ENCODE peak calls at places on chromosomes 7 and 10, in four cellular contexts. One of them, this sample, is unnamed.

GRCh38 chr10:49488056-49488455 is 50.9 kb downstream of the ERCC6 start:
- DNase-seq in fibroblast of mammary gland: no peak
- DNase-seq in thoracic aorta: no peak
- DNase-seq in CD8-positive, alpha-beta T cell: no peak
- DNase-seq in this sample: no peak

GRCh38 chr10:33005322-33006282 is 47.6 kb upstream of the ITGB1 start:
- DNase-seq in CD8-positive, alpha-beta T cell: no peak
- DNase-seq in thoracic aorta: peak; percentile 40
- DNase-seq in fibroblast of mammary gland: peak; percentile 99
- DNase-seq in this sample: peak; percentile 80

GRCh38 chr7:70238171-70238575 is 639.9 kb downstream of the AUTS2 start:
- DNase-seq in CD8-positive, alpha-beta T cell: no peak
- DNase-seq in thoracic aorta: no peak
- DNase-seq in fibroblast of mammary gland: no peak
- DNase-seq in this sample: no peak

GRCh38 chr7:30594055-30594539 is 581 bp upstream of the GARS1 start:
- DNase-seq in fibroblast of mammary gland: peak; percentile 36
- DNase-seq in CD8-positive, alpha-beta T cell: peak; percentile 2
- DNase-seq in thoracic aorta: no peak
- DNase-seq in this sample: no peak

GRCh38 chr7:20329389-20330175 is 1.1 kb upstream of the ITGB8 start:
- DNase-seq in CD8-positive, alpha-beta T cell: no peak
- DNase-seq in fibroblast of mammary gland: peak; percentile 65
- DNase-seq in thoracic aorta: no peak
- DNase-seq in this sample: no peak

GRCh38 chr10:42680267-42680666 is 41.9 kb upstream of the ZNF33B start:
- DNase-seq in CD8-positive, alpha-beta T cell: no peak
- DNase-seq in thoracic aorta: no peak
- DNase-seq in fibroblast of mammary gland: no peak
- DNase-seq in this sample: no peak

GRCh38 chr10:19628767-19629443 is 187.3 kb upstream of the PLXDC2 start:
- DNase-seq in fibroblast of mammary gland: peak; percentile 28
- DNase-seq in thoracic aorta: no peak
- DNase-seq in CD8-positive, alpha-beta T cell: no peak
- DNase-seq in this sample: no peak

GRCh38 chr10:102133373-102134195 is 744 bp downstream of the PPRC1 start:
- DNase-seq in thoracic aorta: peak; percentile 50
- DNase-seq in CD8-positive, alpha-beta T cell: no peak
- DNase-seq in fibroblast of mammary gland: peak; percentile 74
- DNase-seq in this sample: no peak

GRCh38 chr10:97566338-97566986 is 6.1 kb upstream of the ANKRD2 start:
- DNase-seq in fibroblast of mammary gland: no peak
- DNase-seq in thoracic aorta: no peak
- DNase-seq in CD8-positive, alpha-beta T cell: no peak
- DNase-seq in this sample: no peak

GRCh38 chr7:121385800-121386179 is 10.3 kb downstream of the FAM3C start:
- DNase-seq in thoracic aorta: no peak
- DNase-seq in CD8-positive, alpha-beta T cell: no peak
- DNase-seq in fibroblast of mammary gland: no peak
- DNase-seq in this sample: no peak

GRCh38 chr10:27628631-27629030 is 117.0 kb downstream of the MKX start:
- DNase-seq in thoracic aorta: no peak
- DNase-seq in fibroblast of mammary gland: peak; percentile 47
- DNase-seq in CD8-positive, alpha-beta T cell: no peak
- DNase-seq in this sample: no peak
- TF ChIP-seq CTCF in thoracic aorta: no peak
- TF ChIP-seq CTCF in fibroblast of mammary gland: no peak
- TF ChIP-seq CTCF in CD8-positive, alpha-beta T cell: no peak
- TF ChIP-seq CTCF in this sample: no peak

GRCh38 chr7:67438174-67438837 is 441.7 kb downstream of the TYW1 start:
- DNase-seq in CD8-positive, alpha-beta T cell: no peak
- DNase-seq in thoracic aorta: no peak
- DNase-seq in fibroblast of mammary gland: no peak
- DNase-seq in this sample: no peak
- TF ChIP-seq CTCF in CD8-positive, alpha-beta T cell: no peak
- TF ChIP-seq CTCF in thoracic aorta: no peak
- TF ChIP-seq CTCF in fibroblast of mammary gland: no peak
- TF ChIP-seq CTCF in this sample: no peak

GRCh38 chr10:128855656-128856428 is 611.2 kb upstream of the MGMT start:
- DNase-seq in CD8-positive, alpha-beta T cell: no peak
- DNase-seq in thoracic aorta: no peak
- DNase-seq in fibroblast of mammary gland: no peak
- DNase-seq in this sample: no peak

GRCh38 chr10:128860574-128860973 is 606.5 kb upstream of the MGMT start:
- DNase-seq in thoracic aorta: no peak
- DNase-seq in fibroblast of mammary gland: no peak
- DNase-seq in CD8-positive, alpha-beta T cell: no peak
- DNase-seq in this sample: no peak

GRCh38 chr10:128861018-128861565 is 605.9 kb upstream of the MGMT start:
- DNase-seq in fibroblast of mammary gland: no peak
- DNase-seq in CD8-positive, alpha-beta T cell: no peak
- DNase-seq in thoracic aorta: no peak
- DNase-seq in this sample: no peak

GRCh38 chr10:128863411-128863810 is 603.6 kb upstream of the MGMT start:
- DNase-seq in fibroblast of mammary gland: no peak
- DNase-seq in thoracic aorta: no peak
- DNase-seq in CD8-positive, alpha-beta T cell: no peak
- DNase-seq in this sample: no peak

GRCh38 chr10:128859738-128860386 is 607.2 kb upstream of the MGMT start:
- DNase-seq in thoracic aorta: no peak
- DNase-seq in CD8-positive, alpha-beta T cell: no peak
- DNase-seq in fibroblast of mammary gland: peak; percentile 39
- DNase-seq in this sample: no peak
- TF ChIP-seq CTCF in thoracic aorta: peak; percentile 14
- TF ChIP-seq CTCF in CD8-positive, alpha-beta T cell: peak; percentile 28
- TF ChIP-seq CTCF in fibroblast of mammary gland: peak; percentile 55
- TF ChIP-seq CTCF in this sample: peak; percentile 12

DNA sequence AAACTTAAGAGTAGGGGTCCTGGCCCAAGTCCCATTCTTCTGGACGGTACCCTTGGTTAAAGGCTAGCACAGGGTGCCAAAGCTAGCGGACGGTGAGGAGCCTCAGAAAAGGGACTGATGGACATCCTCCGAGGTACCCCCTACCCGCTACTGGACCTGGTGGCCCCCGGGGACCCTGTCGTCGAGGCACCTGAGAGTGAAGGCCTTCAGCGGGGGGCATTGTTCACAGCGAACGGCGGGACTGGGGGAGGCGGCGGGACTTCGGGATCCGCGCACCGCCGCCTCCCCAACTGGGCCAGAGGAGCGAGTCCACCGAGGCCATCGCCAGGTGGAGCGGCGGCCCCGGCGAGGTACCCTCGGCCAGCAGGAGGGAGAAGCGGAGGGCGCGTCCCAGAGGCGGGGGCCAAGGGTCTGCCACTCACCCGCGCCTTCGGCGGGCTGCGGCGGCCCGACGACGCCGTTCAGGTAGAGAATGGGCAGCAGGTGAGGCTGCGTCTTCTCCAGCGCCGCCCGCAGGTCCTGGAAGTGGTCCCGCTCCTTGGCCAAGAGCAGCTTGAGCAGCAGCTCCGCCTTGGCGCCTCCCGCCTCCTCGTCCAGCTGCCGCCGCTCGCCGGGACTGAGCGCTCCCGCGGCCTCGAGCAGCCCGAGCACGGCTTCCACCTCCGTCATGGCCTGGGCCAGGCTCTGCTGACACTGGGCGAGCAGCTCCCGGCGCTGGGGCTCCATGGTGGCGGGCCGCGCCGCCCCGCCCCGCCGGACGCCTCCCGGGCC is 575 bp downstream of the DLG5 start:
- DNase-seq in CD8-positive, alpha-beta T cell: no peak
- DNase-seq in thoracic aorta: no peak
- DNase-seq in fibroblast of mammary gland: peak; percentile 22
- DNase-seq in this sample: no peak
- TF ChIP-seq CTCF in CD8-positive, alpha-beta T cell: no peak
- TF ChIP-seq CTCF in thoracic aorta: no peak
- TF ChIP-seq CTCF in fibroblast of mammary gland: no peak
- TF ChIP-seq CTCF in this sample: no peak

DNA sequence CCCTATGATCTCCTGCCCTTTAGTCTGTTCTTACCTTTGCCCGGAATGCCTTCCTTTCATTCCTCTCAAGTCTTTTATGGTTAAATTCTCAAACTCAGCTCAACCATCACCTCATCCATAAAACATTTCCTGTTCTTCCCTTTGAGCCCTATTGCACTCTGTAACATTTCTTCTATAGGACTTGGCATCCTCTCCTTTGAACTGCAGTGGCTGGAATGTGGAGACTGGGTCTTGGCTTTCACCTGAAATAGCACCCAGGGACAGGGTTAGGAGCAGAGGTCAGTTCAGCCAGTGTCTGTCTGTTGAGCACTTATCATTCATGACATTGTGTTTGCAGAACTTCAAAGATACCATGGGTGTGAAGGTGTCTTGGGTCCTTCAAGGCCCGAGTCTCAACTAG is 7.2 kb downstream of the NFE2L3 start:
- DNase-seq in CD8-positive, alpha-beta T cell: no peak
- DNase-seq in thoracic aorta: no peak
- DNase-seq in fibroblast of mammary gland: no peak
- DNase-seq in this sample: no peak
- TF ChIP-seq CTCF in CD8-positive, alpha-beta T cell: no peak
- TF ChIP-seq CTCF in thoracic aorta: no peak
- TF ChIP-seq CTCF in fibroblast of mammary gland: no peak
- TF ChIP-seq CTCF in this sample: no peak

GRCh38 chr7:26397786-26398435 is 106.2 kb downstream of the SNX10 start:
- DNase-seq in CD8-positive, alpha-beta T cell: no peak
- DNase-seq in fibroblast of mammary gland: no peak
- DNase-seq in thoracic aorta: no peak
- DNase-seq in this sample: no peak
- TF ChIP-seq CTCF in CD8-positive, alpha-beta T cell: no peak
- TF ChIP-seq CTCF in fibroblast of mammary gland: no peak
- TF ChIP-seq CTCF in thoracic aorta: no peak
- TF ChIP-seq CTCF in this sample: no peak

This sample was measured in AG09319.